ENCODE peak calls at places on chromosomes 5 and 9, in five cellular contexts. T, W, Y, R and C are unnamed samples.
A peak's percentile ranks its signal among the peaks of the same experiment; 100 is the strongest.

GRCh38 chr9:135926402-135927194 is 19.3 kb upstream of the CAMSAP1 start:
- DNase-seq in T (no peak), W (peak; percentile 94), Y (no peak), R (peak; percentile 42), C (no peak)

GRCh38 chr9:86639899-86640379 is 285.7 kb upstream of the TUT7 start:
- DNase-seq in T (no peak), W (no peak), Y (peak; percentile 45), R (no peak), C (no peak)

GRCh38 chr5:54996476-54996875 is 11.1 kb upstream of the ESM1 start:
- DNase-seq in T (no peak), W (no peak), Y (no peak), R (no peak), C (no peak)

GRCh38 chr5:72634444-72634843 is 127.2 kb upstream of the ZNF366 start:
- DNase-seq in T (no peak), W (no peak), Y (no peak), R (no peak), C (no peak)

GRCh38 chr5:143243103-143243502 is 160.4 kb downstream of the NR3C1 start:
- DNase-seq in T (no peak), W (peak; percentile 43), Y (no peak), R (no peak), C (no peak)

GRCh38 chr5:176817369-176817841 is 7.0 kb downstream of the UNC5A start:
- DNase-seq in T (no peak), W (no peak), Y (peak; percentile 55), R (no peak), C (no peak)

GRCh38 chr5:67879619-67880357 is 335.8 kb upstream of the PIK3R1 start:
- DNase-seq in T (no peak), W (no peak), Y (no peak), R (no peak), C (no peak)

GRCh38 chr5:155676967-155677366 is 650.0 kb upstream of the SGCD start:
- DNase-seq in T (no peak), W (no peak), Y (no peak), R (no peak), C (no peak)

GRCh38 chr5:71719092-71719964 is at the start of gene CARTPT:
- DNase-seq in T (no peak), W (no peak), Y (no peak), R (peak; percentile 18), C (no peak)

GRCh38 chr9:116460026-116460425 is 227.1 kb upstream of the TRIM32 start:
- DNase-seq in T (no peak), W (no peak), Y (no peak), R (no peak), C (no peak)

GRCh38 chr5:30539004-30539634 is 654.4 kb upstream of the CDH6 start:
- DNase-seq in T (no peak), W (no peak), Y (no peak), R (peak; percentile 45), C (no peak)

GRCh38 chr9:123863164-123863855 is 66.6 kb downstream of the DENND1A start:
- DNase-seq in T (no peak), W (no peak), Y (no peak), R (no peak), C (no peak)

GRCh38 chr9:16121593-16121992 is 568.8 kb downstream of the CCDC171 start:
- DNase-seq in T (no peak), W (peak; percentile 7), Y (no peak), R (no peak), C (no peak)

GRCh38 chr9:22170162-22170932 is 161.2 kb upstream of the CDKN2B start:
- DNase-seq in T (no peak), W (no peak), Y (no peak), R (no peak), C (no peak)

GRCh38 chr5:137843676-137844284 is 23.9 kb upstream of the MYOT start:
- DNase-seq in T (no peak), W (no peak), Y (peak; percentile 21), R (no peak), C (no peak)

GRCh38 chr5:160800375-160800774 is 51.6 kb downstream of the ATP10B start:
- DNase-seq in T (no peak), W (no peak), Y (no peak), R (no peak), C (no peak)

GRCh38 chr9:120391691-120392090 is 188.3 kb downstream of the CDK5RAP2 start:
- DNase-seq in T (no peak), W (no peak), Y (no peak), R (no peak), C (no peak)

GRCh38 chr5:76521240-76521758 is 101.9 kb downstream of the F2RL2 start:
- DNase-seq in T (no peak), W (no peak), Y (no peak), R (no peak), C (no peak)

GRCh38 chr9:129486496-129487306 is 134.2 kb downstream of the C9orf50 start:
- DNase-seq in T (peak; percentile 57), W (no peak), Y (no peak), R (peak; percentile 93), C (peak; percentile 86)

GRCh38 chr9:125407432-125407973 is 145.9 kb downstream of the GAPVD1 start:
- DNase-seq in T (no peak), W (no peak), Y (no peak), R (no peak), C (no peak)

GRCh38 chr5:68319316-68320093 is 103.9 kb downstream of the PIK3R1 start:
- DNase-seq in T (no peak), W (peak; percentile 91), Y (no peak), R (no peak), C (no peak)

GRCh38 chr5:140553657-140554056 is 3.6 kb downstream of the SRA1 start:
- DNase-seq in T (no peak), W (no peak), Y (no peak), R (no peak), C (no peak)

GRCh38 chr5:60521379-60522298 is 178.3 kb downstream of the DEPDC1B start:
- DNase-seq in T (no peak), W (no peak), Y (no peak), R (no peak), C (no peak)

GRCh38 chr5:150214289-150214688 is 24.4 kb downstream of the SLC6A7 start:
- DNase-seq in T (no peak), W (no peak), Y (no peak), R (peak; percentile 53), C (no peak)

GRCh38 chr5:157335534-157336422 is 69.9 kb downstream of the CYFIP2 start:
- DNase-seq in T (no peak), W (no peak), Y (no peak), R (no peak), C (no peak)

GRCh38 chr5:84392836-84393235 is 8.2 kb upstream of the EDIL3 start:
- DNase-seq in T (no peak), W (no peak), Y (no peak), R (no peak), C (no peak)

GRCh38 chr5:131515348-131515747 is 119.7 kb downstream of the RAPGEF6 start:
- DNase-seq in T (no peak), W (no peak), Y (no peak), R (no peak), C (no peak)

GRCh38 chr9:91197232-91198181 is 164.2 kb downstream of the AUH start:
- DNase-seq in T (no peak), W (peak; percentile 93), Y (no peak), R (peak; percentile 69), C (peak; percentile 44)

GRCh38 chr5:75612211-75612579 is 942 bp downstream of the ANKDD1B start:
- DNase-seq in T (no peak), W (no peak), Y (peak; percentile 24), R (no peak), C (no peak)

GRCh38 chr5:145887976-145888574 is 15.3 kb upstream of the GRXCR2 start:
- DNase-seq in T (peak; percentile 40), W (peak; percentile 45), Y (peak; percentile 58), R (no peak), C (no peak)

GRCh38 chr9:20092560-20092959 is 303.7 kb upstream of the SLC24A2 start:
- DNase-seq in T (no peak), W (no peak), Y (no peak), R (no peak), C (no peak)

GRCh38 chr9:121138973-121139372 is 62.7 kb downstream of the RAB14 start:
- DNase-seq in T (no peak), W (no peak), Y (no peak), R (no peak), C (no peak)

GRCh38 chr5:14672082-14672481 is 7.6 kb downstream of the OTULIN start:
- DNase-seq in T (no peak), W (no peak), Y (no peak), R (no peak), C (no peak)

GRCh38 chr5:150458819-150459557 is 9.4 kb upstream of the RPS14 start:
- DNase-seq in T (peak; percentile 61), W (peak; percentile 71), Y (peak; percentile 85), R (peak; percentile 84), C (peak; percentile 51)

GRCh38 chr9:126861707-126862460 is 1.4 kb downstream of the ZBTB34 start:
- DNase-seq in T (no peak), W (no peak), Y (no peak), R (no peak), C (no peak)

GRCh38 chr9:76403352-76403751 is 9.1 kb upstream of the RFK start:
- DNase-seq in T (peak; percentile 58), W (peak; percentile 86), Y (peak; percentile 34), R (no peak), C (no peak)